ENCODE peak calls at places on chromosomes 16 and 17, in five cellular contexts. One of them, this sample, is unnamed. For H3K4me1, the result is how much of the 10 kb centered on the place peaks cover.

GRCh38 chr16:17162560-17162959 is 308.2 kb downstream of the XYLT1 start:
- ATAC-seq in psoas muscle: no peak
- ATAC-seq in PC-3: no peak
- ATAC-seq in CD4-positive, CD25-positive, alpha-beta regulatory T cell: no peak
- ATAC-seq in pancreas: no peak
- ATAC-seq in this sample: no peak

GRCh38 chr16:53518550-53519416 is 15.8 kb upstream of the AKTIP start:
- ATAC-seq in PC-3: no peak
- ATAC-seq in psoas muscle: peak
- ATAC-seq in pancreas: peak
- ATAC-seq in CD4-positive, CD25-positive, alpha-beta regulatory T cell: peak
- ATAC-seq in this sample: peak

GRCh38 chr17:77842906-77843249 is 115.6 kb upstream of the TNRC6C start:
- ATAC-seq in PC-3: no peak
- ATAC-seq in CD4-positive, CD25-positive, alpha-beta regulatory T cell: no peak
- ATAC-seq in pancreas: no peak
- ATAC-seq in psoas muscle: no peak
- ATAC-seq in this sample: no peak

GRCh38 chr16:68040506-68041288 is 17.6 kb downstream of the DUS2 start:
- ATAC-seq in psoas muscle: peak
- ATAC-seq in CD4-positive, CD25-positive, alpha-beta regulatory T cell: peak
- ATAC-seq in PC-3: peak
- ATAC-seq in pancreas: peak
- ATAC-seq in this sample: peak

GRCh38 chr17:59695943-59696681 is 11.1 kb downstream of the PTRH2 start:
- ATAC-seq in CD4-positive, CD25-positive, alpha-beta regulatory T cell: no peak
- ATAC-seq in PC-3: peak
- ATAC-seq in psoas muscle: peak
- ATAC-seq in pancreas: no peak
- ATAC-seq in this sample: no peak

GRCh38 chr16:58026705-58027340 is 1.3 kb downstream of the MMP15 start:
- ATAC-seq in pancreas: no peak
- ATAC-seq in PC-3: no peak
- ATAC-seq in psoas muscle: no peak
- ATAC-seq in CD4-positive, CD25-positive, alpha-beta regulatory T cell: no peak
- ATAC-seq in this sample: no peak

GRCh38 chr16:79658301-79659001 is 57.9 kb upstream of the MAF start:
- ATAC-seq in psoas muscle: no peak
- ATAC-seq in pancreas: peak
- ATAC-seq in PC-3: no peak
- ATAC-seq in CD4-positive, CD25-positive, alpha-beta regulatory T cell: no peak
- ATAC-seq in this sample: no peak

GRCh38 chr16:24635900-24636610 is 93.4 kb upstream of the TNRC6A start:
- ATAC-seq in PC-3: peak
- ATAC-seq in pancreas: peak
- ATAC-seq in psoas muscle: no peak
- ATAC-seq in CD4-positive, CD25-positive, alpha-beta regulatory T cell: no peak
- ATAC-seq in this sample: peak

GRCh38 chr16:69444873-69445517 is 20.6 kb downstream of the CYB5B start:
- ATAC-seq in pancreas: peak
- ATAC-seq in PC-3: no peak
- ATAC-seq in psoas muscle: peak
- ATAC-seq in CD4-positive, CD25-positive, alpha-beta regulatory T cell: no peak
- ATAC-seq in this sample: no peak

GRCh38 chr16:2692251-2692947 is 10.1 kb downstream of the KCTD5 start:
- ATAC-seq in pancreas: peak
- ATAC-seq in psoas muscle: peak
- ATAC-seq in PC-3: no peak
- ATAC-seq in CD4-positive, CD25-positive, alpha-beta regulatory T cell: no peak
- ATAC-seq in this sample: no peak

DNA sequence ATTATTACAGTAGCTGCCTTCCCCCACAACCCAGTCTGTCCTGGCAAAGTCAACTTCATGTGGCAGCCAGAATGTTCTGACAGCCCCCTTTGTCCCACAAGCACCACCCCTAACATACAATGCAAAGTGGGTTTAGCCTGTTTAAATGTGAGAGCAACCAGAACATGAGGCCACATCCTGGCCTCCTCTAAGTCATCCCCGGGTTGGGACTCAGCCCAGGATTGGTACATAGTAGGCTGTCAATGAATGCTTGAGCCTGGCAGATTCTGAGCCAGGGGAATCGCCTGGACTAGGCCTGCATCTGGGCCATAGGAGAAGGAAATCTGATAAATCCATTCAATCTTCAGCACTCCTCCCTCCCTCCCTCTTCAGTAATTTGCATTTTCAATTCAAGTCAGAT is 4.3 kb upstream of the ITGA3 start:
- ATAC-seq in CD4-positive, CD25-positive, alpha-beta regulatory T cell: no peak
- ATAC-seq in pancreas: no peak
- ATAC-seq in PC-3: peak
- ATAC-seq in psoas muscle: no peak
- ATAC-seq in this sample: no peak
- H3K27ac ChIP-seq in CD4-positive, CD25-positive, alpha-beta regulatory T cell: no peak
- H3K27ac ChIP-seq in pancreas: no peak
- H3K27ac ChIP-seq in PC-3: peak
- H3K27ac ChIP-seq in psoas muscle: no peak
- H3K27ac ChIP-seq in this sample: no peak

GRCh38 chr16:4321286-4322120 is 5.6 kb downstream of the GLIS2 start:
- ATAC-seq in CD4-positive, CD25-positive, alpha-beta regulatory T cell: no peak
- ATAC-seq in PC-3: no peak
- ATAC-seq in pancreas: no peak
- ATAC-seq in psoas muscle: no peak
- ATAC-seq in this sample: no peak
- H3K4me1 ChIP-seq in CD4-positive, CD25-positive, alpha-beta regulatory T cell: under half
- H3K4me1 ChIP-seq in PC-3: under half
- H3K4me1 ChIP-seq in pancreas: under half
- H3K4me1 ChIP-seq in psoas muscle: under half
- H3K4me1 ChIP-seq in this sample: under half

GRCh38 chr16:28526201-28527099 is 12.3 kb downstream of the NUPR1 start:
- ATAC-seq in PC-3: no peak
- ATAC-seq in pancreas: peak
- ATAC-seq in CD4-positive, CD25-positive, alpha-beta regulatory T cell: no peak
- ATAC-seq in psoas muscle: no peak
- ATAC-seq in this sample: no peak

GRCh38 chr16:28524544-28525179 is 14.1 kb downstream of the NUPR1 start:
- ATAC-seq in psoas muscle: peak
- ATAC-seq in CD4-positive, CD25-positive, alpha-beta regulatory T cell: no peak
- ATAC-seq in pancreas: no peak
- ATAC-seq in PC-3: no peak
- ATAC-seq in this sample: no peak

GRCh38 chr16:28528463-28528867 is 10.3 kb downstream of the NUPR1 start:
- ATAC-seq in pancreas: peak
- ATAC-seq in PC-3: no peak
- ATAC-seq in CD4-positive, CD25-positive, alpha-beta regulatory T cell: no peak
- ATAC-seq in psoas muscle: no peak
- ATAC-seq in this sample: no peak

GRCh38 chr16:28529124-28529523 is 9.7 kb downstream of the NUPR1 start:
- ATAC-seq in CD4-positive, CD25-positive, alpha-beta regulatory T cell: no peak
- ATAC-seq in PC-3: no peak
- ATAC-seq in pancreas: no peak
- ATAC-seq in psoas muscle: no peak
- ATAC-seq in this sample: no peak

DNA sequence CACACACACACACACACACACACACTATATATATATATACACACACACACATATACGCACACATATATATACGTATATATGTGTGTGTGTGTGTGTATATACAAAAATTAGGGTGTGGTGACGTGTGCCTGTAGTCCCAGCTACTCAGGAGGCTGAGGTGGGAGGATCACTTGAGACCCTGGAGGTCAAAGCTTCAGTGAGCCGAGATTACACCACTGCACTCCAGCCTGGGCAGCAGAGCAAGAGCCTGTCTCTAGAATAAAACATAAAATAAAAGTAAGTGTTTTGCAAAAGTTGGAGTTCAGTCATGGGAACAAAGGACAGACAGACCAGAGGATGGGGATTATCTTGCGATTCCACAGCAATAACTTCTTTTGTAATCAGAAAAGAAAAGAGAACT is 10.8 kb downstream of the NUPR1 start:
- ATAC-seq in psoas muscle: no peak
- ATAC-seq in pancreas: no peak
- ATAC-seq in CD4-positive, CD25-positive, alpha-beta regulatory T cell: no peak
- ATAC-seq in PC-3: no peak
- ATAC-seq in this sample: no peak
- H3K27ac ChIP-seq in psoas muscle: no peak
- H3K27ac ChIP-seq in pancreas: no peak
- H3K27ac ChIP-seq in CD4-positive, CD25-positive, alpha-beta regulatory T cell: no peak
- H3K27ac ChIP-seq in PC-3: no peak
- H3K27ac ChIP-seq in this sample: no peak

GRCh38 chr17:40107266-40107980 is 7.0 kb upstream of the NR1D1 start:
- ATAC-seq in psoas muscle: no peak
- ATAC-seq in PC-3: no peak
- ATAC-seq in CD4-positive, CD25-positive, alpha-beta regulatory T cell: no peak
- ATAC-seq in pancreas: no peak
- ATAC-seq in this sample: peak

GRCh38 chr17:40110457-40110856 is 10.1 kb upstream of the NR1D1 start:
- ATAC-seq in CD4-positive, CD25-positive, alpha-beta regulatory T cell: no peak
- ATAC-seq in psoas muscle: no peak
- ATAC-seq in pancreas: no peak
- ATAC-seq in PC-3: no peak
- ATAC-seq in this sample: no peak

GRCh38 chr17:40110026-40110425 is 9.6 kb upstream of the NR1D1 start:
- ATAC-seq in pancreas: no peak
- ATAC-seq in PC-3: no peak
- ATAC-seq in CD4-positive, CD25-positive, alpha-beta regulatory T cell: no peak
- ATAC-seq in psoas muscle: no peak
- ATAC-seq in this sample: no peak

GRCh38 chr17:40111221-40112128 is 10.3 kb upstream of the MSL1 start:
- ATAC-seq in psoas muscle: peak
- ATAC-seq in PC-3: peak
- ATAC-seq in pancreas: peak
- ATAC-seq in CD4-positive, CD25-positive, alpha-beta regulatory T cell: peak
- ATAC-seq in this sample: peak

DNA sequence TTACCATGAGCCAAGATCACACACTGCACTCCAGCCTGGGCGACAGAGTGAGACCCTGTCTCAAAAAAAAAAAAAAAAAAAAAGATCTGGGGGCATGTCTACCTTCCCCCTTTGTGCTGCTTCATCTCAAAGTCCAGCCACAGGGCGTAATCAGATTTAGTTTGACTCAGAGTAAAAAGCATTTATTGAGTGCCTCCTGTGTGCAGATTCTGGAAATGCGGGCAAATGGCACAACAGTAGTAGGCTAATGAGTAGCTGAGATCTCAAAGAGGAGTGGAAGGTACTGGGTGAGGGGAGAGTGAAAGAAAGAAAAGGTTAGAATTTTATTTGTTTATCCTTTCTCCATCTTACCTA is 9.1 kb upstream of the NR1D1 start:
- ATAC-seq in psoas muscle: no peak
- ATAC-seq in CD4-positive, CD25-positive, alpha-beta regulatory T cell: no peak
- ATAC-seq in PC-3: no peak
- ATAC-seq in pancreas: no peak
- ATAC-seq in this sample: no peak
- H3K4me1 ChIP-seq in psoas muscle: half or more
- H3K4me1 ChIP-seq in CD4-positive, CD25-positive, alpha-beta regulatory T cell: half or more
- H3K4me1 ChIP-seq in PC-3: half or more
- H3K4me1 ChIP-seq in pancreas: half or more
- H3K4me1 ChIP-seq in this sample: under half

GRCh38 chr16:9800180-9800738 is 382.0 kb downstream of the GRIN2A start:
- ATAC-seq in PC-3: no peak
- ATAC-seq in pancreas: no peak
- ATAC-seq in CD4-positive, CD25-positive, alpha-beta regulatory T cell: no peak
- ATAC-seq in psoas muscle: no peak
- ATAC-seq in this sample: no peak

GRCh38 chr16:9797306-9797705 is 384.9 kb downstream of the GRIN2A start:
- ATAC-seq in PC-3: peak
- ATAC-seq in CD4-positive, CD25-positive, alpha-beta regulatory T cell: no peak
- ATAC-seq in pancreas: no peak
- ATAC-seq in psoas muscle: no peak
- ATAC-seq in this sample: no peak

GRCh38 chr16:9798952-9799590 is 383.2 kb downstream of the GRIN2A start:
- ATAC-seq in PC-3: no peak
- ATAC-seq in CD4-positive, CD25-positive, alpha-beta regulatory T cell: no peak
- ATAC-seq in psoas muscle: no peak
- ATAC-seq in pancreas: no peak
- ATAC-seq in this sample: no peak

GRCh38 chr16:9801651-9802050 is 380.6 kb downstream of the GRIN2A start:
- ATAC-seq in pancreas: no peak
- ATAC-seq in psoas muscle: no peak
- ATAC-seq in PC-3: no peak
- ATAC-seq in CD4-positive, CD25-positive, alpha-beta regulatory T cell: no peak
- ATAC-seq in this sample: no peak

GRCh38 chr16:9798474-9798873 is 383.8 kb downstream of the GRIN2A start:
- ATAC-seq in pancreas: no peak
- ATAC-seq in PC-3: no peak
- ATAC-seq in psoas muscle: no peak
- ATAC-seq in CD4-positive, CD25-positive, alpha-beta regulatory T cell: no peak
- ATAC-seq in this sample: no peak
- H3K27ac ChIP-seq in pancreas: no peak
- H3K27ac ChIP-seq in PC-3: no peak
- H3K27ac ChIP-seq in psoas muscle: no peak
- H3K27ac ChIP-seq in CD4-positive, CD25-positive, alpha-beta regulatory T cell: no peak
- H3K27ac ChIP-seq in this sample: no peak

GRCh38 chr16:9913604-9914330 is 268.5 kb downstream of the GRIN2A start:
- ATAC-seq in PC-3: no peak
- ATAC-seq in psoas muscle: no peak
- ATAC-seq in CD4-positive, CD25-positive, alpha-beta regulatory T cell: no peak
- ATAC-seq in pancreas: no peak
- ATAC-seq in this sample: peak
- H3K4me1 ChIP-seq in PC-3: under half
- H3K4me1 ChIP-seq in psoas muscle: under half
- H3K4me1 ChIP-seq in CD4-positive, CD25-positive, alpha-beta regulatory T cell: under half
- H3K4me1 ChIP-seq in pancreas: under half
- H3K4me1 ChIP-seq in this sample: under half

GRCh38 chr16:88083582-88083981 is 132.3 kb downstream of the BANP start:
- ATAC-seq in CD4-positive, CD25-positive, alpha-beta regulatory T cell: no peak
- ATAC-seq in psoas muscle: no peak
- ATAC-seq in PC-3: no peak
- ATAC-seq in pancreas: no peak
- ATAC-seq in this sample: no peak

GRCh38 chr16:88087517-88087877 is 136.3 kb downstream of the BANP start:
- ATAC-seq in psoas muscle: no peak
- ATAC-seq in PC-3: no peak
- ATAC-seq in pancreas: no peak
- ATAC-seq in CD4-positive, CD25-positive, alpha-beta regulatory T cell: no peak
- ATAC-seq in this sample: no peak

GRCh38 chr16:88088161-88088581 is 136.9 kb downstream of the BANP start:
- ATAC-seq in CD4-positive, CD25-positive, alpha-beta regulatory T cell: no peak
- ATAC-seq in pancreas: no peak
- ATAC-seq in PC-3: peak
- ATAC-seq in psoas muscle: no peak
- ATAC-seq in this sample: peak

GRCh38 chr16:88084881-88085280 is 133.6 kb downstream of the BANP start:
- ATAC-seq in CD4-positive, CD25-positive, alpha-beta regulatory T cell: no peak
- ATAC-seq in pancreas: no peak
- ATAC-seq in psoas muscle: no peak
- ATAC-seq in PC-3: no peak
- ATAC-seq in this sample: peak

GRCh38 chr16:88086571-88087516 is 135.6 kb downstream of the BANP start:
- ATAC-seq in CD4-positive, CD25-positive, alpha-beta regulatory T cell: no peak
- ATAC-seq in pancreas: no peak
- ATAC-seq in psoas muscle: no peak
- ATAC-seq in PC-3: no peak
- ATAC-seq in this sample: no peak
- H3K27ac ChIP-seq in CD4-positive, CD25-positive, alpha-beta regulatory T cell: no peak
- H3K27ac ChIP-seq in pancreas: no peak
- H3K27ac ChIP-seq in psoas muscle: no peak
- H3K27ac ChIP-seq in PC-3: no peak
- H3K27ac ChIP-seq in this sample: peak

This sample was measured in gastroesophageal sphincter.